ENCODE peak calls at places on chromosomes 3 and 15, in five cellular contexts. One of them, this sample, is unnamed.

GRCh38 chr15:88701561-88702095 is 62.8 kb downstream of the ISG20 start:
- DNase-seq in HCT116: peak; percentile 15
- DNase-seq in astrocyte: no peak
- DNase-seq in GM23248: no peak
- DNase-seq in neural progenitor cell: peak; percentile 53
- DNase-seq in this sample: no peak

GRCh38 chr15:78157203-78157602 is 8.0 kb downstream of the IDH3A start:
- DNase-seq in HCT116: no peak
- DNase-seq in astrocyte: no peak
- DNase-seq in GM23248: no peak
- DNase-seq in neural progenitor cell: no peak
- DNase-seq in this sample: no peak

GRCh38 chr3:103126111-103126510 is 691.3 kb downstream of the ZPLD1 start:
- DNase-seq in HCT116: no peak
- DNase-seq in astrocyte: no peak
- DNase-seq in GM23248: no peak
- DNase-seq in neural progenitor cell: no peak
- DNase-seq in this sample: no peak

GRCh38 chr3:106348142-106348690 is 479.4 kb upstream of the CBLB start:
- DNase-seq in HCT116: no peak
- DNase-seq in astrocyte: no peak
- DNase-seq in GM23248: no peak
- DNase-seq in neural progenitor cell: no peak
- DNase-seq in this sample: no peak

GRCh38 chr3:44993471-44994205 is 17.6 kb downstream of the EXOSC7 start:
- DNase-seq in HCT116: no peak
- DNase-seq in astrocyte: peak; percentile 66
- DNase-seq in GM23248: peak; percentile 79
- DNase-seq in neural progenitor cell: no peak
- DNase-seq in this sample: peak; percentile 79

GRCh38 chr3:10004960-10005564 is 18.4 kb upstream of the EMC3 start:
- DNase-seq in HCT116: no peak
- DNase-seq in astrocyte: no peak
- DNase-seq in GM23248: no peak
- DNase-seq in neural progenitor cell: no peak
- DNase-seq in this sample: no peak

GRCh38 chr3:51706788-51707731 is at the start of gene GRM2:
- DNase-seq in HCT116: no peak
- DNase-seq in astrocyte: peak; percentile 77
- DNase-seq in GM23248: peak; percentile 85
- DNase-seq in neural progenitor cell: peak; percentile 98
- DNase-seq in this sample: no peak

GRCh38 chr3:170226426-170226960 is 4.3 kb downstream of the PRKCI start:
- DNase-seq in HCT116: no peak
- DNase-seq in astrocyte: peak; percentile 53
- DNase-seq in GM23248: peak; percentile 8
- DNase-seq in neural progenitor cell: no peak
- DNase-seq in this sample: no peak

GRCh38 chr3:174862101-174862500 is 3.0 kb downstream of the NAALADL2 start:
- DNase-seq in HCT116: peak; percentile 51
- DNase-seq in astrocyte: no peak
- DNase-seq in GM23248: no peak
- DNase-seq in neural progenitor cell: peak; percentile 25
- DNase-seq in this sample: peak; percentile 17

GRCh38 chr3:87691109-87691508 is 367.7 kb downstream of the CGGBP1 start:
- DNase-seq in HCT116: no peak
- DNase-seq in astrocyte: no peak
- DNase-seq in GM23248: peak; percentile 25
- DNase-seq in neural progenitor cell: no peak
- DNase-seq in this sample: peak; percentile 45

GRCh38 chr3:182215881-182216280 is 504.2 kb downstream of the SOX2 start:
- DNase-seq in HCT116: no peak
- DNase-seq in astrocyte: no peak
- DNase-seq in GM23248: no peak
- DNase-seq in neural progenitor cell: no peak
- DNase-seq in this sample: no peak

GRCh38 chr15:85411992-85412538 is 31.7 kb downstream of the AKAP13 start:
- DNase-seq in HCT116: no peak
- DNase-seq in astrocyte: peak; percentile 74
- DNase-seq in GM23248: peak; percentile 68
- DNase-seq in neural progenitor cell: no peak
- DNase-seq in this sample: no peak

GRCh38 chr3:184740509-184741258 is 28.8 kb upstream of the MAGEF1 start:
- DNase-seq in HCT116: peak; percentile 54
- DNase-seq in astrocyte: peak; percentile 56
- DNase-seq in GM23248: peak; percentile 87
- DNase-seq in neural progenitor cell: no peak
- DNase-seq in this sample: peak; percentile 88

GRCh38 chr15:41445399-41445798 is 28.5 kb downstream of the RTF1 start:
- DNase-seq in HCT116: no peak
- DNase-seq in astrocyte: no peak
- DNase-seq in GM23248: no peak
- DNase-seq in neural progenitor cell: no peak
- DNase-seq in this sample: no peak

GRCh38 chr3:179108091-179108490 is 36.5 kb upstream of the ZMAT3 start:
- DNase-seq in HCT116: no peak
- DNase-seq in astrocyte: peak; percentile 91
- DNase-seq in GM23248: peak; percentile 84
- DNase-seq in neural progenitor cell: no peak
- DNase-seq in this sample: no peak

GRCh38 chr15:34085746-34086145 is 15.9 kb downstream of the EMC7 start:
- DNase-seq in HCT116: no peak
- DNase-seq in astrocyte: peak; percentile 57
- DNase-seq in GM23248: peak; percentile 43
- DNase-seq in neural progenitor cell: no peak
- DNase-seq in this sample: no peak

GRCh38 chr3:194133661-194134230 is 2.2 kb upstream of the HES1 start:
- DNase-seq in HCT116: no peak
- DNase-seq in astrocyte: peak; percentile 72
- DNase-seq in GM23248: peak; percentile 83
- DNase-seq in neural progenitor cell: no peak
- DNase-seq in this sample: no peak
- TF ChIP-seq EZH2 in HCT116: no peak
- TF ChIP-seq EZH2 in astrocyte: no peak
- TF ChIP-seq EZH2 in GM23248: no peak
- TF ChIP-seq EZH2 in neural progenitor cell: no peak
- TF ChIP-seq EZH2 in this sample: no peak

GRCh38 chr3:185784317-185784716 is 40.5 kb downstream of the IGF2BP2 start:
- DNase-seq in HCT116: no peak
- DNase-seq in astrocyte: no peak
- DNase-seq in GM23248: no peak
- DNase-seq in neural progenitor cell: no peak
- DNase-seq in this sample: no peak
- H4K20me1 ChIP-seq in HCT116: peaks cover 4% of the 10 kb centered on the region
- H4K20me1 ChIP-seq in astrocyte: peaks cover 95% of the 10 kb centered on the region
- H4K20me1 ChIP-seq in GM23248: peaks cover 57% of the 10 kb centered on the region
- H4K20me1 ChIP-seq in neural progenitor cell: peaks cover 100% of the 10 kb centered on the region
- H4K20me1 ChIP-seq in this sample: peaks cover 30% of the 10 kb centered on the region

GRCh38 chr15:37102315-37103021 is 2.1 kb upstream of the MEIS2 start:
- DNase-seq in HCT116: no peak
- DNase-seq in astrocyte: no peak
- DNase-seq in GM23248: peak; percentile 60
- DNase-seq in neural progenitor cell: peak; percentile 76
- DNase-seq in this sample: no peak
- TF ChIP-seq EZH2 in HCT116: no peak
- TF ChIP-seq EZH2 in astrocyte: no peak
- TF ChIP-seq EZH2 in GM23248: no peak
- TF ChIP-seq EZH2 in neural progenitor cell: peak; percentile 50
- TF ChIP-seq EZH2 in this sample: no peak

DNA sequence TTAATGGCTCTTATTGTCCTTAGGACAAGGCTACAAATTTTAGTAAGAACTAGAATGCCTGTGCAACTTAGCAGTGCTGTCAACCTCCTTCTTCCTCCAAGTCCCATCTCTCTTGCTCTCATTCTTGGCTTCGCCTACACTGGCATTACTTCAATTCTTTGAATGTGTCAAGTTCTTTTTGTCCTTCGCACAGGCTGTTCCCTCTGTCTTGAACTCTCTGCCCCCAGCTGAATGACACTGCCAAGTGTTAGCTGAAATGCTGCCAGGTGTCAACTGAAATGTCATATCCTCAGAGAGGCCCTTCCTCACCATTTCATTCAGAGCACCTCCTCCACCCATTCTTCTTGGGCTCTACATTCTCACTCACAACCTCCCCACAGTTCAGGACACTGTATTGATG is 48.8 kb upstream of the PSMD6 start:
- DNase-seq in HCT116: no peak
- DNase-seq in astrocyte: no peak
- DNase-seq in GM23248: no peak
- DNase-seq in neural progenitor cell: no peak
- DNase-seq in this sample: no peak
- H4K20me1 ChIP-seq in HCT116: no peaks in the 10 kb centered on the region
- H4K20me1 ChIP-seq in astrocyte: no peaks in the 10 kb centered on the region
- H4K20me1 ChIP-seq in GM23248: no peaks in the 10 kb centered on the region
- H4K20me1 ChIP-seq in neural progenitor cell: no peaks in the 10 kb centered on the region
- H4K20me1 ChIP-seq in this sample: no peaks in the 10 kb centered on the region

GRCh38 chr3:129160891-129161859 is at the start of gene ISY1:
- DNase-seq in HCT116: peak; percentile 97
- DNase-seq in astrocyte: peak; percentile 92
- DNase-seq in GM23248: peak; percentile 98
- DNase-seq in neural progenitor cell: peak; percentile 97
- DNase-seq in this sample: no peak
- TF ChIP-seq EZH2 in HCT116: no peak
- TF ChIP-seq EZH2 in astrocyte: no peak
- TF ChIP-seq EZH2 in GM23248: no peak
- TF ChIP-seq EZH2 in neural progenitor cell: peak; percentile 75
- TF ChIP-seq EZH2 in this sample: no peak

GRCh38 chr3:134368751-134369105 is 5.5 kb downstream of the AMOTL2 start:
- DNase-seq in HCT116: no peak
- DNase-seq in astrocyte: no peak
- DNase-seq in GM23248: peak; percentile 8
- DNase-seq in neural progenitor cell: no peak
- DNase-seq in this sample: no peak

GRCh38 chr3:134367869-134368750 is 6.1 kb downstream of the AMOTL2 start:
- DNase-seq in HCT116: no peak
- DNase-seq in astrocyte: no peak
- DNase-seq in GM23248: peak; percentile 47
- DNase-seq in neural progenitor cell: no peak
- DNase-seq in this sample: no peak

GRCh38 chr3:134366928-134367352 is 7.3 kb downstream of the AMOTL2 start:
- DNase-seq in HCT116: no peak
- DNase-seq in astrocyte: no peak
- DNase-seq in GM23248: peak; percentile 70
- DNase-seq in neural progenitor cell: no peak
- DNase-seq in this sample: no peak

GRCh38 chr3:134366221-134366927 is 7.9 kb downstream of the AMOTL2 start:
- DNase-seq in HCT116: no peak
- DNase-seq in astrocyte: no peak
- DNase-seq in GM23248: peak; percentile 54
- DNase-seq in neural progenitor cell: no peak
- DNase-seq in this sample: no peak

DNA sequence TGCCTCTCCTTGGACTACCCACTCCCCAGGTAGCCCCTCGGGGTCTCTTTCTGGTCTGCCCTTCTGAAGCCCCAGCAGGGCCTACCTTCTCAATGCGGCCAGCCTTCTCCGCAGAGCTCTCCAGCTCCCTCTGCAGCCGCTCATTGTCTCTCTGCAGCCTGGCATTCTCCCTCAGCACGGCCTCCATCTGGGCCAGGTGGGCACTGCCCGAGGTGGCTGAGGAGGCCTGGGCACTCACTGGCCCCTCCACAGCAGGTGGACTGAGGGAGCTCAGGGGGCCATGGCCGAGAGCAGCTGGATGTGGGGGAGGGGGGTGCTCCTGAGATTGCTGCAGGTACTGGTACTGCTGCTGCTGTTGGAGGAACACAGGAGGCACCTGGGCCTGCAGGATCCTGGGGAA is 6.8 kb downstream of the AMOTL2 start:
- DNase-seq in HCT116: no peak
- DNase-seq in astrocyte: no peak
- DNase-seq in GM23248: peak; percentile 37
- DNase-seq in neural progenitor cell: no peak
- DNase-seq in this sample: no peak
- H4K20me1 ChIP-seq in HCT116: peaks cover 9% of the 10 kb centered on the region
- H4K20me1 ChIP-seq in astrocyte: peaks cover 95% of the 10 kb centered on the region
- H4K20me1 ChIP-seq in GM23248: no peaks in the 10 kb centered on the region
- H4K20me1 ChIP-seq in neural progenitor cell: peaks cover 98% of the 10 kb centered on the region
- H4K20me1 ChIP-seq in this sample: peaks cover 31% of the 10 kb centered on the region

GRCh38 chr3:192409203-192409837 is 318.0 kb downstream of the FGF12 start:
- DNase-seq in HCT116: no peak
- DNase-seq in astrocyte: peak; percentile 50
- DNase-seq in GM23248: peak; percentile 28
- DNase-seq in neural progenitor cell: peak; percentile 83
- DNase-seq in this sample: no peak
- TF ChIP-seq EZH2 in HCT116: no peak
- TF ChIP-seq EZH2 in astrocyte: peak; percentile 44
- TF ChIP-seq EZH2 in GM23248: no peak
- TF ChIP-seq EZH2 in neural progenitor cell: no peak
- TF ChIP-seq EZH2 in this sample: peak; percentile 66

This sample was measured in keratinocyte.